ENCODE peak calls at places on chromosomes 16 and 17, in seven cellular contexts. I, V, K, F, Y, A and D are unnamed samples.

GRCh38 chr17:58968662-58969061 is 138.0 kb downstream of the TRIM37 start:
- DNase-seq in I (no peak), F (no peak), K (no peak), Y (no peak), A (no peak), V (no peak), D (no peak)

GRCh38 chr16:82653550-82654511 is 27.1 kb downstream of the CDH13 start:
- DNase-seq in K (no peak), A (no peak), V (peak), F (peak), Y (no peak), I (no peak), D (peak)

GRCh38 chr16:63447121-63447520 is 1410.9 kb upstream of the CDH8 start:
- DNase-seq in V (no peak), Y (no peak), F (no peak), I (no peak), A (no peak), K (no peak), D (no peak)

GRCh38 chr17:3755335-3756030 is 31.8 kb downstream of the HASPIN start:
- DNase-seq in K (no peak), F (no peak), I (no peak), Y (no peak), V (no peak), A (no peak), D (no peak)

GRCh38 chr17:82019905-82020873 is 2.5 kb downstream of the CENPX start:
- DNase-seq in A (no peak), Y (no peak), K (no peak), I (peak), V (peak), F (peak), D (no peak)

GRCh38 chr16:25109643-25110042 is 1.9 kb upstream of the LCMT1 start:
- DNase-seq in Y (no peak), V (no peak), I (no peak), F (peak), K (peak), A (peak), D (peak)

GRCh38 chr17:54859187-54859586 is 41.5 kb upstream of the TOM1L1 start:
- DNase-seq in I (no peak), Y (no peak), K (no peak), F (no peak), V (no peak), A (no peak), D (no peak)

GRCh38 chr17:46915596-46915995 is 7.4 kb upstream of the GOSR2 start:
- DNase-seq in V (no peak), F (no peak), A (no peak), Y (no peak), K (no peak), I (no peak), D (no peak)

GRCh38 chr17:67290244-67290993 is 45.4 kb upstream of the HELZ start:
- DNase-seq in Y (no peak), K (no peak), F (no peak), I (no peak), A (no peak), V (no peak), D (no peak)

GRCh38 chr16:88118376-88118775 is 167.1 kb downstream of the BANP start:
- DNase-seq in A (no peak), K (no peak), F (no peak), Y (no peak), V (no peak), I (no peak), D (no peak)

GRCh38 chr17:76132574-76133338 is 8.3 kb downstream of the FOXJ1 start:
- DNase-seq in F (no peak), Y (no peak), V (no peak), I (no peak), K (no peak), A (no peak), D (no peak)

GRCh38 chr16:68732741-68733399 is 4.2 kb upstream of the CDH1 start:
- DNase-seq in K (no peak), A (no peak), I (no peak), V (no peak), F (no peak), Y (no peak), D (no peak)

GRCh38 chr17:68777856-68778694 is 176.9 kb upstream of the FAM20A start:
- DNase-seq in A (no peak), I (no peak), F (no peak), K (no peak), V (no peak), Y (no peak), D (no peak)

GRCh38 chr17:68101992-68102758 is 66.6 kb downstream of the KPNA2 start:
- DNase-seq in Y (no peak), K (peak), F (peak), I (no peak), V (no peak), A (peak), D (no peak)

GRCh38 chr17:18959845-18960240 is 7.9 kb downstream of the SLC5A10 start:
- DNase-seq in F (no peak), A (no peak), Y (no peak), V (no peak), I (no peak), K (no peak), D (no peak)

GRCh38 chr16:49745434-49745833 is 110.5 kb downstream of the ZNF423 start:
- DNase-seq in V (no peak), Y (no peak), F (no peak), I (no peak), A (no peak), K (no peak), D (no peak)

GRCh38 chr17:57142925-57143324 is 57.9 kb downstream of the AKAP1 start:
- DNase-seq in F (peak), A (no peak), Y (no peak), V (no peak), K (no peak), I (no peak), D (no peak)

GRCh38 chr16:70159355-70160348 is 13.9 kb upstream of the CLEC18C start:
- DNase-seq in I (peak), K (no peak), A (no peak), Y (no peak), V (no peak), F (no peak), D (no peak)

GRCh38 chr16:57529324-57530103 is 6.9 kb downstream of the CCDC102A start:
- DNase-seq in K (peak), I (no peak), Y (no peak), A (peak), F (no peak), V (no peak), D (no peak)

GRCh38 chr17:80260791-80261158 is at the start of gene RNF213:
- DNase-seq in I (no peak), A (peak), K (peak), Y (no peak), V (peak), F (peak), D (no peak)

DNA sequence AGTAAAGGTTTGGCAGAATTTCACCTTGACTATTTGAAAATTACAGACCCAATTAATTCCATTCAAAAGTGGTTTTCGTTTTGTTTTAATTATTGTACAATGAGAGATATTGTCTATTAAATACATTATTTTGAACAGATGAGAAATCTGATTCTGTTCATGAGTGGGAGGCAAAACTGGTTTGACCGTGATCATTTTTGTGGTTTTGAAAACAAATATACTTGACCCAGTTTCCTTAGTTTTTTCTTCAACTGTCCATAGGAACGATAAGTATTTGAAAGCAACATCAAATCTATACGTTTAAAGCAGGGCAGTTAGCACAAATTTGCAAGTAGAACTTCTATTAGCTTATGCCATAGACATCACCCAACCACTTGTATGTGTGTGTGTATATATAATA is 72.6 kb downstream of the CDK12 start:
- DNase-seq in A (no peak), I (no peak), V (no peak), Y (no peak), K (no peak), F (no peak), D (no peak)
- H3K4me3 ChIP-seq in A (no peak), I (no peak), V (no peak), Y (no peak), K (no peak), F (no peak), D (no peak)

GRCh38 chr17:79023886-79024771 is at the start of gene C1QTNF1:
- DNase-seq in K (peak), V (no peak), A (peak), I (no peak), Y (no peak), F (peak), D (no peak)
- TF ChIP-seq CTCF in K (peak), V (no peak), A (no peak), I (no peak), Y (no peak), F (no peak), D (peak)

DNA sequence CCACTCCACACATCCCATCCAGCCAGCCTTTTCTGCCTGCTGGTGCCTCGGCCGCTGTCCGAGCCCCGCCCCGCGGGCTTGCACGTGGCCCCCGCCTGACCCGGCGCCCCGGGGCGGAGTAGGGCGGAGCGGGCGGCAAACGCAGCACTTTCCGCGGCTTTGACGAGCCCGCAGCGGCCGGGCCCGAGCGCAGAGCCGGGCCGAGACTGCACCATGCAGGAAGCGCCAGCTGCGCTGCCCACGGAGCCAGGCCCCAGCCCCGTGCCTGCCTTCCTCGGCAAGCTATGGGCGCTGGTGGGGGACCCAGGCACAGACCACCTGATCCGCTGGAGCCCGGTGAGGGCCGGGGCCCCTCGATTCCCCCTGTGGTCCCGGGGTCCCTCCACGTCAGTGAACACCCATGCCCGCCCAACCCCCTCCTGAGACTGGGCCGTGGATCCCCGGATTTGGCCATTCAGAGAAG is at the start of gene HSF4:
- DNase-seq in F (no peak), K (peak), V (no peak), I (no peak), Y (no peak), A (peak), D (no peak)
- H3K4me3 ChIP-seq in F (no peak), K (peak), V (no peak), I (peak), Y (peak), A (peak), D (peak)

DNA sequence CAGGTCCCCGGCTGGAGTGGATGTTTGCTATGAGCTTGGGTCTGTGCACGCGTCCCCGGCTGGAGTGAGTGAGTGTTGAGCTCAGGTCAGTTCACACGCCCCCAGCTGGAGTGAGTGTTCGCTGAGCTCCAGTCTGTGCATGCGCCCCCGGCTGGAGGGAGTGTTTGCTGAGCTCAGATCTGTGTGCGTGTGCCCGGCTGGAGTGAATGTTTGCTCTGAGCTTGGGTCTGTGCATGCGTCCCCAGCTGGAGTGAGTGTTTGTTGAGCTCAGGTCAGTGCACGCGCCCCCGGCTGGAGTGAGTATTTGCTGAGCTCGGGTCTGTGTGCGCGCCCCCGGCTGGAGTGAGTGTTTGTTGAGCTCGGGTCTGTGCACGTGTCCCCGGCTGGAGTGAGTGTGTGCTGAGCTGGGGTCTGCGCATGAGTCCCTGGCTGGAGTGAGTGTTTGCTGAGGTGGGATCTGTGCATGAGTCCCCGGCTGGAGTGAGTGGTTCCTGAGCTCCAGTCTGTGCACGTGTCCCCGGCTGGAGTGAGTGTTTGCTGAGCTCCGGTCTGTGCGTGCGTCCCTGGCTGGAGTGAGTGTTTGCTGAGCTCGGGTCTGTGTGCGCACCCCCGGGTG is 284.2 kb downstream of the SNX29 start:
- DNase-seq in K (no peak), V (no peak), I (no peak), Y (no peak), A (peak), F (peak), D (no peak)
- TF ChIP-seq CTCF in K (no peak), V (no peak), I (no peak), Y (no peak), A (no peak), F (peak), D (no peak)

DNA sequence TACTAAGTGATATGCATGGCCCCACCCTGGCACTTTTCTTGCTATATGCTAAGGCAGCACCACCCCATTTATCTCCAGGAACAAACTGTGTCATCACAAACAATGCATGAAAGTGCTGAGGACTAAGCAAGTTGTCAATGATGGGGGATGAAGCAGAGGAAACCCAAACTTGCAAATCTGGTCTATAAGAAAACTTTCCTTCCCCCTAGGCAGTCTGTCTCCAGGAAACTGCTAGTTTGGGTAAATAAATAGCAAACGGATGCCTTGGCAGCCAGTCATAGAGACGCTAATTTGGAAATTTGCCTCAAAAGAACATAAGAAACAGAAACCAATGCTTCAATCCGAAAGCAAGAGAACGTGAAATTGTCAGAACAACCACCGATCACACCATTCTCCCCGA is 5.6 kb upstream of the HSBP1 start:
- DNase-seq in Y (no peak), F (peak), I (no peak), K (no peak), A (no peak), V (no peak), D (peak)
- H3K4me3 ChIP-seq in Y (peak), F (peak), I (no peak), K (peak), A (no peak), V (no peak), D (no peak)

DNA sequence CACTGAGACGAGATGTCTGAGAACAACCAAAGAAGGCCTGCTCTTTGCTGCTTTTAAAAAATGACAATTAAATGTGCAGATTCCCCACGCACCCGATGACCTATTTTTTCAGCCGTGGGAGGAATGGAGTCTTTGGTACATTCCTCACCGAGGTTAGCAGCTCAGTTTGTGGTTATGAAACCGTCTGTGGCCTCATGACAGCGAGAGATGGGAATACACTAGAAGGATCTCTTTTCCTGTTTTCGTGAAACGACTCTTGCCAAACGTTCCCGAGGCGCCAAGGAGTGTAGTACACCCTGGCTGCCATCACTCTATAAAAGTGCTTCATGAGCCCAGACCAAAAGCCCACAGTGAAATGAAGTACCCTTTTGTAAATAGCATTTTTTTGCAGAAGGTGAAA is 87.8 kb downstream of the CRISPLD2 start:
- DNase-seq in F (peak), I (peak), Y (no peak), A (peak), K (peak), V (no peak), D (no peak)
- TF ChIP-seq CTCF in F (no peak), I (no peak), Y (no peak), A (no peak), K (no peak), V (no peak), D (no peak)

GRCh38 chr17:7261377-7262191 is 694 bp downstream of the CLDN7 start:
- DNase-seq in V (no peak), I (no peak), K (no peak), Y (no peak), F (no peak), A (no peak), D (no peak)

GRCh38 chr17:7262192-7263070 is at the start of gene CLDN7:
- DNase-seq in I (no peak), A (no peak), F (no peak), Y (no peak), V (no peak), K (no peak), D (no peak)

GRCh38 chr17:7263071-7263800 is 958 bp upstream of the CLDN7 start:
- DNase-seq in A (no peak), K (no peak), I (no peak), V (no peak), Y (no peak), F (no peak), D (no peak)

GRCh38 chr17:7260601-7261376 is 1.5 kb downstream of the CLDN7 start:
- DNase-seq in F (no peak), V (no peak), A (no peak), K (no peak), Y (no peak), I (no peak), D (no peak)

DNA sequence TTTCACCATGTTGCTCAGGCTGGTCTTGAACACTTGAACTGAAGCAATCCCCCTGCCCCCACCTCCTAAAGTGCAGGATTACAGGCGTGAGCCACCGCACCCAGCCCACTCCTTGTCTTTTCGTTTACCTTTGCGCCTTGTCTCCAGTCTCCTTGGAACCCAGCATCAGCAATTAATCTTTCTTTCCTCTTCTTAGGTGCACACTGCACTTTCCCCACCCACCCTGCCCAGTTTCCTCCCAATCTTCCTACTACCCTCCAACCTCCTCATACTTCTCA is 1.5 kb upstream of the CLDN7 start:
- DNase-seq in A (no peak), I (no peak), Y (no peak), F (no peak), V (no peak), K (no peak), D (no peak)
- H3K4me3 ChIP-seq in A (no peak), I (no peak), Y (no peak), F (no peak), V (no peak), K (no peak), D (no peak)